ENCODE peak calls at places on chromosome 19, in seven cellular contexts. J is breast epithelium, B is SK-N-SH, Z is H1, R is GM23338, L is HepG2, Q is HCT116. V is an unnamed sample.

GRCh38 chr19:5313307-5313706 is 27.3 kb downstream of the PTPRS start:
- DNase-seq in J (no peak), B (peak), Z (no peak), R (no peak), L (peak), Q (no peak), V (no peak)

GRCh38 chr19:1236566-1236965 is 1.2 kb downstream of the CBARP start:
- DNase-seq in J (no peak), B (peak), Z (no peak), R (no peak), L (no peak), Q (no peak), V (no peak)

GRCh38 chr19:17338440-17339078 is 1.2 kb downstream of the GTPBP3 start:
- DNase-seq in J (no peak), B (no peak), Z (no peak), R (no peak), L (no peak), Q (no peak), V (no peak)

GRCh38 chr19:30896551-30896950 is 452.7 kb downstream of the TSHZ3 start:
- DNase-seq in J (no peak), B (no peak), Z (no peak), R (peak), L (no peak), Q (no peak), V (no peak)

GRCh38 chr19:3658004-3658822 is 31.6 kb upstream of the CACTIN start:
- DNase-seq in J (peak), B (no peak), Z (no peak), R (no peak), L (no peak), Q (no peak), V (no peak)

GRCh38 chr19:1257475-1258160 is 9.2 kb downstream of the MIDN start:
- DNase-seq in J (no peak), B (no peak), Z (no peak), R (no peak), L (no peak), Q (no peak), V (no peak)

GRCh38 chr19:3500429-3501101 is at the start of gene DOHH:
- DNase-seq in J (peak), B (peak), Z (peak), R (peak), L (peak), Q (peak), V (peak)

GRCh38 chr19:6234527-6234926 is 45.2 kb downstream of the MLLT1 start:
- DNase-seq in J (no peak), B (peak), Z (no peak), R (no peak), L (no peak), Q (no peak), V (no peak)

GRCh38 chr19:16202320-16203255 is 4.9 kb downstream of the AP1M1 start:
- DNase-seq in J (no peak), B (peak), Z (no peak), R (no peak), L (no peak), Q (no peak), V (no peak)

GRCh38 chr19:1340681-1341469 is 42.8 kb upstream of the NDUFS7 start:
- DNase-seq in J (no peak), B (no peak), Z (no peak), R (no peak), L (no peak), Q (no peak), V (no peak)

GRCh38 chr19:41016488-41017071 is 25.5 kb downstream of the CYP2B6 start:
- DNase-seq in J (no peak), B (no peak), Z (no peak), R (no peak), L (no peak), Q (no peak), V (peak)

GRCh38 chr19:29724741-29725140 is 9.7 kb upstream of the C19orf12 start:
- DNase-seq in J (no peak), B (no peak), Z (no peak), R (peak), L (no peak), Q (no peak), V (no peak)

GRCh38 chr19:15701757-15702589 is 25.9 kb upstream of the OR10H2 start:
- DNase-seq in J (no peak), B (no peak), Z (no peak), R (no peak), L (peak), Q (no peak), V (no peak)

GRCh38 chr19:10294368-10294697 is 4.6 kb downstream of the ICAM5 start:
- DNase-seq in J (no peak), B (no peak), Z (no peak), R (peak), L (no peak), Q (no peak), V (no peak)
- TF ChIP-seq POLR2AphosphoS5 in J (no peak), B (no peak), Z (no peak), R (no peak), L (no peak), Q (no peak), V (no peak)

GRCh38 chr19:35207391-35207871 is 21.1 kb downstream of the FAM187B start:
- DNase-seq in J (no peak), B (no peak), Z (no peak), R (no peak), L (no peak), Q (no peak), V (peak)
- H3K27ac ChIP-seq in J (no peak), B (no peak), Z (no peak), R (no peak), L (no peak), Q (no peak), V (no peak)

DNA sequence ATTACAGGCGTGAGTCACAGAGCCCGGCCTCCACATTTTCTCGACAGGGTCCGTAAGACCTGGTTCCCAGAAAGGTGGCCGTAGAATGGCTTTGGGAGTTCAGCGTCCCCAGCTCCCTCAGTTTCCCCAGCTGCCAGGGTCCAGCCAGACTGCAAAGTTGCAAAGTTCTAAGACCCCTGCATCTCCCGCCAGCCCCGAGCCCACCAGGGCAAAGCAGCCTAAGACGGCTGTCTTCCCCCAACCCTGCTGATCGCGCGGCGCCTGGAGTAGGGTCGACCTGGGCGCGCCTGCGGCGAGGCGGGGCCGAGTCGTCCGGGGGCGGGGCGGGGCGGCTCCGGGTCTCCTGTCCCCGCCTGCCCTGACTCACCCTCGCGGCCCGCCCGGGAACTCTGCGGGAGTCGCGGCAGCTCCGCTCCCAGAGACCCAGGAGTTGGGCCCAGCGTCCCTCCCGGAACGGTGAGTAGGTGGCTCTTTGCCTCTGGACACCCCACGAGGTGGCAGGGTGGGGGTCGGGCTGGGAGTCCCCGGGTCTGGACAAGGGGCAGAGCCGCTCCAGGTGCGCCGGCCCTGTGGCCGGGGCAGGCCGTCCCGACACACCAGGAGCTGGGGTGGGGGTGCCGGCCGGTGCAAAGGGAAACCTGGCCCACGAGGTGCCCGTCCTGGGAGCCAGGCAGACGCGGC is at the start of gene LRRC8E:
- DNase-seq in J (peak), B (peak), Z (no peak), R (peak), L (peak), Q (no peak), V (no peak)
- TF ChIP-seq POLR2AphosphoS5 in J (peak), B (no peak), Z (no peak), R (peak), L (peak), Q (peak), V (no peak)

DNA sequence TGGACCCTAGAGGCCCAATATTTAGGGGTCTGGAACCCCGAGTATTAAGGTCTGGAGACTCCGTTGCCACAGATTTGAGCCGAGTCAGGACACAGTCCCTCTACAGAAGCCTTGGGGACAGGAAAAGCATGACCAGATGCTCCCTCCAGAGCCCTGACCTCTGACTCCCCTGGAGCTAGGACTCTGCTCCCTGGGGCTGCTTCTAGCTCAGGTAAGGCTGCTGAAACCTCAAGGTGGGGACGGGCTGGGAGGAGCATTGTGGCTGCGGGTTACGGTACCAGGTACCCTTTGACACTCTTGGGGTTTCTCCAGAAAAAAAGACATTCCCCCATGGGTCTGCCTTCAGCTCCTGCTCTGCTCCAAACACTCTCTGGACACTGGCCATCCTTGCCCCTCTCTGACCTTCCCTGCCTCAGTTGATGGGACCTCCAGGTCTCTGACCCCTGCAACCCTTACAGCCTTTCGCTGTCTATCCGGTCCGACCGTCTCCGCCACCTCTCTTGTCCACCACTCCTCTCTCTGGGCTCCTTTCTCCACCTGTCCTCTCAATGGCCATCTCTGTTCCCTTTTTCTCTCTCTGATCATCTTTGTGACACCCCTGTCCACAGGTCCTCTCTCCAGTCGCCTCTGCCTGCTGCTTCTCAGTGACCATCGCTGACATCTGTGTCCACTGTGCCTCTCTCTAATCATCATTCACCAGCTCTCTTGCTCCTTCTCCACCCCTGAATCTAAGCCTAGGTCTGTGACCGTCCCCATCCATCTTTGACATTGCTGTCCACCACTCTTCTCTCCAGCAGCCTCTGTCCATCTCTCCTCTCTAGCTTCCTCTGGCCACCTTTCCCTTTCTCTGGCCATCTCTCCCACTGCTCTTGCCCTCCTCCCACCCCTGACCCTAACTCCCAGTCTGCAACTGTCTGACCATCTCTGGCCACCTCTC is 1.4 kb downstream of the LRFN3 start:
- DNase-seq in J (no peak), B (no peak), Z (no peak), R (no peak), L (no peak), Q (no peak), V (no peak)
- H3K27ac ChIP-seq in J (peak), B (no peak), Z (no peak), R (no peak), L (no peak), Q (no peak), V (peak)

GRCh38 chr19:49113762-49114629 is at the start of gene LIN7B:
- DNase-seq in J (no peak), B (peak), Z (no peak), R (peak), L (peak), Q (peak), V (no peak)

GRCh38 chr19:49111218-49111998 is 2.8 kb upstream of the LIN7B start:
- DNase-seq in J (no peak), B (no peak), Z (no peak), R (no peak), L (no peak), Q (no peak), V (no peak)

GRCh38 chr19:49117677-49118564 is 1.0 kb downstream of the C19orf73 start:
- DNase-seq in J (no peak), B (peak), Z (no peak), R (no peak), L (no peak), Q (no peak), V (no peak)

GRCh38 chr19:49116544-49116943 is 2.4 kb downstream of the LIN7B start:
- DNase-seq in J (no peak), B (no peak), Z (no peak), R (no peak), L (no peak), Q (no peak), V (no peak)

GRCh38 chr19:49114630-49115363 is 627 bp downstream of the LIN7B start:
- DNase-seq in J (no peak), B (peak), Z (no peak), R (peak), L (peak), Q (no peak), V (no peak)
- TF ChIP-seq POLR2AphosphoS5 in J (no peak), B (no peak), Z (no peak), R (peak), L (peak), Q (no peak), V (peak)

GRCh38 chr19:14553939-14554243 is 18.0 kb downstream of the NDUFB7 start:
- DNase-seq in J (no peak), B (no peak), Z (no peak), R (no peak), L (no peak), Q (no peak), V (no peak)
- H3K27ac ChIP-seq in J (peak), B (no peak), Z (peak), R (peak), L (peak), Q (peak), V (no peak)

DNA sequence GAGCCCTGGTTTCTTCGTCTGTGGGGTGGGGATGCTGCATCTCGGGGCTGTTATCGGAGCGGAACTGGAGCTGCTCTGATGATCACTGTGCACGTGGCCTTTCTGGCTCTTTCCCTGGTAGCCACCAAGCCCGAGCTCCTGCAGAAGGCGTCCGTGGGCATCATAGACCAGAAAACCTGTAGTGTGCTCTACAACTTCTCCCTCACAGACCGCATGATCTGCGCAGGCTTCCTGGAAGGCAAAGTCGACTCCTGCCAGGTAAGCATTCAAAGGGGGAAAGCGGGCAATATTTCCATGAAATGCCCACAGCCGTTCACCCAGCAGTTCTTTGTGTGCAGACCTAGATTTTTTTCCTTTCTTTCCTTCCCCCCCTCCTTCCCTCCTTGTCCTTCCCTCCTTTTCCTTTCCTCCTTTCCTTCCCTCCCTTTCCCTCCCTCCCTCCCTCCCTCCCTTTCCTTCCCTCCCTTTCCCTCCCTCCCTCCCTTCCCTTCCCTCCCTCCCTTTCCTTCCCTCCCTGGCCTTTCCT is 9.4 kb downstream of the TIMM13 start:
- DNase-seq in J (no peak), B (no peak), Z (no peak), R (no peak), L (no peak), Q (no peak), V (no peak)
- TF ChIP-seq POLR2AphosphoS5 in J (no peak), B (no peak), Z (no peak), R (no peak), L (no peak), Q (no peak), V (no peak)